ENCODE peak calls at places on chromosomes 11 and 22, in five cellular contexts. G is IMR-90, P is K562, K is H1, V is HepG2. D is an unnamed sample.
A peak's percentile ranks its signal among the peaks of the same experiment; 100 is the strongest.

GRCh38 chr11:131875611-131876010 is 505.2 kb downstream of the NTM start:
- DNase-seq in G (peak; percentile 57), P (no peak), K (no peak), V (no peak), D (no peak)

GRCh38 chr11:93236741-93237675 is 39.2 kb upstream of the SLC36A4 start:
- DNase-seq in G (peak; percentile 44), P (peak; percentile 15), K (no peak), V (peak; percentile 55), D (peak; percentile 7)

GRCh38 chr11:21465920-21466319 is 727.0 kb upstream of the ANO5 start:
- DNase-seq in G (no peak), P (no peak), K (no peak), V (no peak), D (no peak)

GRCh38 chr11:6249822-6250555 is 9.6 kb upstream of the CCKBR start:
- DNase-seq in G (peak; percentile 85), P (peak; percentile 35), K (no peak), V (no peak), D (peak; percentile 58)

GRCh38 chr22:25488244-25489020 is 76.0 kb upstream of the GRK3 start:
- DNase-seq in G (peak; percentile 91), P (no peak), K (no peak), V (peak; percentile 52), D (peak; percentile 13)

GRCh38 chr22:19554834-19555404 is 30.7 kb upstream of the CLDN5 start:
- DNase-seq in G (peak; percentile 35), P (peak; percentile 70), K (peak; percentile 70), V (peak; percentile 81), D (peak; percentile 59)

GRCh38 chr11:128289048-128289447 is 298.3 kb downstream of the ETS1 start:
- DNase-seq in G (no peak), P (no peak), K (no peak), V (no peak), D (no peak)

GRCh38 chr11:78564037-78564888 is 10.4 kb downstream of the NARS2 start:
- DNase-seq in G (peak; percentile 76), P (peak; percentile 34), K (no peak), V (peak; percentile 60), D (peak; percentile 67)

GRCh38 chr11:27300974-27301373 is 62.0 kb downstream of the CCDC34 start:
- DNase-seq in G (no peak), P (no peak), K (no peak), V (no peak), D (no peak)

GRCh38 chr11:2447253-2447950 is 2.6 kb downstream of the KCNQ1 start:
- DNase-seq in G (no peak), P (no peak), K (no peak), V (no peak), D (no peak)

GRCh38 chr11:57978686-57979531 is 44.8 kb upstream of the OR9Q1 start:
- DNase-seq in G (peak; percentile 6), P (no peak), K (no peak), V (peak; percentile 77), D (no peak)

GRCh38 chr11:48001438-48002021 is 21.2 kb downstream of the PTPRJ start:
- DNase-seq in G (peak; percentile 94), P (no peak), K (no peak), V (no peak), D (peak; percentile 84)

GRCh38 chr22:18110194-18110943 is at the start of gene TUBA8:
- DNase-seq in G (peak; percentile 16), P (no peak), K (peak; percentile 61), V (no peak), D (no peak)

GRCh38 chr11:250740-251299 is 14.0 kb downstream of the PSMD13 start:
- DNase-seq in G (peak; percentile 42), P (peak; percentile 68), K (peak; percentile 94), V (no peak), D (peak; percentile 63)

GRCh38 chr11:111606986-111607385 is 4.7 kb downstream of the SIK2 start:
- DNase-seq in G (peak; percentile 37), P (no peak), K (no peak), V (no peak), D (no peak)

GRCh38 chr11:75383246-75383645 is 16.1 kb upstream of the RPS3 start:
- DNase-seq in G (no peak), P (no peak), K (no peak), V (no peak), D (peak; percentile 63)

GRCh38 chr11:65090628-65091027 is 5.4 kb upstream of the VPS51 start:
- DNase-seq in G (no peak), P (no peak), K (no peak), V (no peak), D (no peak)
- TF ChIP-seq POLR2A in G (no peak), P (no peak), K (no peak), V (no peak), D (no peak)

GRCh38 chr11:68615657-68616056 is 68.7 kb upstream of the GAL start:
- DNase-seq in G (no peak), P (no peak), K (no peak), V (no peak), D (no peak)

GRCh38 chr11:68609761-68610160 is 74.6 kb upstream of the GAL start:
- DNase-seq in G (no peak), P (no peak), K (no peak), V (no peak), D (no peak)

DNA sequence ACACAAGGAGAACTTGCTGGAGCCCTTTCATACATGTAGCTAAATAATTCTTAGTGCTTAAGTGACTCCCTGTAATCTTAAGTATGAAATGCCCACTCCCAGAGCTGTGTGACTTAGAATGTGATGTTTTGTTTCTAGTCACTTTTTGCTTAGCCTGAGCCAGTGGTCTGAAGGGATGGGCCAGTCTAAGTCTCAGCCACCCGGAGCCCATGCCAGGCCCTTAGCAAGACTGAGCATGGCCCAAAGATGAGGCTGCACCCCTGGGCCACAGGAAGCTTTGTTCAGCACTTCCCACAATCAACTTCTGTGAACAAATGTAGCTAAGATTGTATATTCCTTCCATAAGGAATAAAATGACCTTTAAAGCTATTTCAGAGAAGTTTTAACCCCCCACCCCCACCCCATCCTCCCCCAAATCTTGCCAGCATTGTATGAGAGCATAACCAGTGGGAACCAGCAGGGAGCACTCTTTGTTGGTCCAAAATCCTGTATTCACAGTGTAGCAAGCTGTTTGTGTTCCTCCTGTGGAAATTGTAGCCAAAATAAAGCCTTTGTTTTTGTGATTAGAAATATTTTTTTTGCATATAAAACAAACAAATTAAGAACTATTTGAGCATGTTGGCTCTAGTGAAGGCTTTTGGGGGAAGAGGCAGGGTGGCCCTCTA is 73.8 kb upstream of the GAL start:
- DNase-seq in G (peak; percentile 5), P (peak; percentile 25), K (no peak), V (no peak), D (no peak)
- TF ChIP-seq MAFK in G (no peak), P (no peak), K (no peak), V (no peak), D (no peak)

GRCh38 chr11:66411323-66411722 is 9.5 kb upstream of the NPAS4 start:
- DNase-seq in G (no peak), P (no peak), K (no peak), V (no peak), D (no peak)
- H3K4me1 ChIP-seq in G (peaks cover 3% of the 10 kb centered on the region), P (peaks cover 9% of the 10 kb centered on the region), K (peaks cover 19% of the 10 kb centered on the region), V (peaks cover 5% of the 10 kb centered on the region), D (no peaks in the 10 kb centered on the region)

GRCh38 chr11:65478411-65479183 is 20.2 kb upstream of the MALAT1 start:
- DNase-seq in G (peak; percentile 73), P (peak; percentile 83), K (no peak), V (no peak), D (no peak)
- TF ChIP-seq POLR2A in G (peak; percentile 75), P (peak; percentile 73), K (no peak), V (no peak), D (no peak)

GRCh38 chr11:120147950-120148270 is 10.0 kb upstream of the TRIM29 start:
- DNase-seq in G (no peak), P (no peak), K (peak; percentile 44), V (no peak), D (no peak)

GRCh38 chr11:120149246-120149645 is 11.3 kb upstream of the TRIM29 start:
- DNase-seq in G (no peak), P (no peak), K (no peak), V (no peak), D (no peak)

GRCh38 chr11:120142072-120142423 is 4.1 kb upstream of the TRIM29 start:
- DNase-seq in G (no peak), P (no peak), K (peak; percentile 39), V (no peak), D (no peak)

GRCh38 chr11:120147094-120147949 is 9.4 kb upstream of the TRIM29 start:
- DNase-seq in G (no peak), P (no peak), K (peak; percentile 41), V (no peak), D (no peak)

GRCh38 chr11:120146413-120147093 is 8.6 kb upstream of the TRIM29 start:
- DNase-seq in G (no peak), P (no peak), K (no peak), V (no peak), D (no peak)
- TF ChIP-seq MAFK in G (no peak), P (no peak), K (no peak), V (no peak), D (no peak)

GRCh38 chr11:10326080-10326964 is 21.4 kb downstream of the ADM start:
- DNase-seq in G (no peak), P (no peak), K (no peak), V (peak; percentile 98), D (peak; percentile 90)

GRCh38 chr11:10325398-10326079 is 20.7 kb downstream of the ADM start:
- DNase-seq in G (peak; percentile 99), P (no peak), K (no peak), V (no peak), D (no peak)

GRCh38 chr11:10328314-10329090 is 23.6 kb downstream of the ADM start:
- DNase-seq in G (peak; percentile 46), P (no peak), K (no peak), V (no peak), D (no peak)

GRCh38 chr11:10329356-10329755 is 24.5 kb downstream of the ADM start:
- DNase-seq in G (no peak), P (no peak), K (no peak), V (no peak), D (no peak)

DNA sequence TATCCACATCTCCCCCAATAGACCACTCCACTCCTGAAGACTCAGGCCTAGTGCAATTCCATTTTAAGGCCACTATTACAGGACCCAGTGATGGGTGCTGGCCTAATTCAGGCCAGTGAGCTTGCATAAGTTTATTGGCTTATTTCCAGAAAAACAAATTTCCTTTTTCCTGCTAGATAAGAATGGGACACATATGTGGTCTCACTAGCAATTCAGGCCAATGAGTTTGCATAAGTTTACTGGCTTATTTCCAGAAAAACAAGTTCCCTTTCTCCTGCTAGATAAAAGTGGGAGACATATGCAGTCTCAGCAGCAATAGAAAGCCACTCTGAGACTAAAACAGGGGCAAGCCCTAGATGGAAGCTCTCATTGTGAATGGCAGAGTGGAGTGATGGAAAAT is 22.4 kb downstream of the ADM start:
- DNase-seq in G (peak; percentile 51), P (peak; percentile 29), K (no peak), V (no peak), D (no peak)
- H3K4me1 ChIP-seq in G (peaks cover 51% of the 10 kb centered on the region), P (no peaks in the 10 kb centered on the region), K (peaks cover 6% of the 10 kb centered on the region), V (peaks cover 70% of the 10 kb centered on the region), D (peaks cover 75% of the 10 kb centered on the region)

D was measured in A549.